ENCODE peak calls at places on chromosomes 2 and 18, in six cellular contexts. One of them, this sample, is unnamed.

GRCh38 chr2:37449686-37450392 is 105.4 kb downstream of the QPCT start:
- DNase-seq in effector memory CD4-positive, alpha-beta T cell: no peak
- DNase-seq in activated CD4-positive, alpha-beta T cell treated with anti-CD3 and anti-CD28 coated beads for 48 hours: no peak
- DNase-seq in AG08395: no peak
- DNase-seq in cardiac muscle cell: no peak
- DNase-seq in GOT3: no peak
- DNase-seq in this sample: no peak

GRCh38 chr18:36662000-36662399 is 166.8 kb downstream of the TPGS2 start:
- DNase-seq in effector memory CD4-positive, alpha-beta T cell: no peak
- DNase-seq in activated CD4-positive, alpha-beta T cell treated with anti-CD3 and anti-CD28 coated beads for 48 hours: no peak
- DNase-seq in AG08395: peak
- DNase-seq in cardiac muscle cell: no peak
- DNase-seq in GOT3: no peak
- DNase-seq in this sample: no peak

GRCh38 chr2:12213222-12213621 is 466.8 kb downstream of the LPIN1 start:
- DNase-seq in effector memory CD4-positive, alpha-beta T cell: no peak
- DNase-seq in activated CD4-positive, alpha-beta T cell treated with anti-CD3 and anti-CD28 coated beads for 48 hours: no peak
- DNase-seq in AG08395: no peak
- DNase-seq in cardiac muscle cell: no peak
- DNase-seq in GOT3: no peak
- DNase-seq in this sample: no peak

GRCh38 chr2:180657054-180657453 is 323.4 kb upstream of the UBE2E3 start:
- DNase-seq in effector memory CD4-positive, alpha-beta T cell: no peak
- DNase-seq in activated CD4-positive, alpha-beta T cell treated with anti-CD3 and anti-CD28 coated beads for 48 hours: no peak
- DNase-seq in AG08395: no peak
- DNase-seq in cardiac muscle cell: peak
- DNase-seq in GOT3: no peak
- DNase-seq in this sample: no peak

GRCh38 chr2:55010149-55010591 is 40.1 kb downstream of the RTN4 start:
- DNase-seq in effector memory CD4-positive, alpha-beta T cell: peak
- DNase-seq in activated CD4-positive, alpha-beta T cell treated with anti-CD3 and anti-CD28 coated beads for 48 hours: peak
- DNase-seq in AG08395: peak
- DNase-seq in cardiac muscle cell: no peak
- DNase-seq in GOT3: no peak
- DNase-seq in this sample: peak

GRCh38 chr18:31731628-31732027 is 29.1 kb downstream of the SLC25A52 start:
- DNase-seq in effector memory CD4-positive, alpha-beta T cell: no peak
- DNase-seq in activated CD4-positive, alpha-beta T cell treated with anti-CD3 and anti-CD28 coated beads for 48 hours: no peak
- DNase-seq in AG08395: no peak
- DNase-seq in cardiac muscle cell: peak
- DNase-seq in GOT3: no peak
- DNase-seq in this sample: no peak

GRCh38 chr2:215911686-215912085 is 101.7 kb downstream of the MREG start:
- DNase-seq in effector memory CD4-positive, alpha-beta T cell: no peak
- DNase-seq in activated CD4-positive, alpha-beta T cell treated with anti-CD3 and anti-CD28 coated beads for 48 hours: no peak
- DNase-seq in AG08395: no peak
- DNase-seq in cardiac muscle cell: no peak
- DNase-seq in GOT3: no peak
- DNase-seq in this sample: no peak

GRCh38 chr18:2337552-2338141 is 233.7 kb downstream of the METTL4 start:
- DNase-seq in effector memory CD4-positive, alpha-beta T cell: no peak
- DNase-seq in activated CD4-positive, alpha-beta T cell treated with anti-CD3 and anti-CD28 coated beads for 48 hours: peak
- DNase-seq in AG08395: peak
- DNase-seq in cardiac muscle cell: no peak
- DNase-seq in GOT3: no peak
- DNase-seq in this sample: no peak

GRCh38 chr18:23357992-23358594 is 95.0 kb upstream of the RIOK3 start:
- DNase-seq in effector memory CD4-positive, alpha-beta T cell: no peak
- DNase-seq in activated CD4-positive, alpha-beta T cell treated with anti-CD3 and anti-CD28 coated beads for 48 hours: no peak
- DNase-seq in AG08395: no peak
- DNase-seq in cardiac muscle cell: no peak
- DNase-seq in GOT3: no peak
- DNase-seq in this sample: no peak

GRCh38 chr2:134843968-134844367 is 5.6 kb downstream of the ACMSD start:
- DNase-seq in effector memory CD4-positive, alpha-beta T cell: no peak
- DNase-seq in activated CD4-positive, alpha-beta T cell treated with anti-CD3 and anti-CD28 coated beads for 48 hours: no peak
- DNase-seq in AG08395: no peak
- DNase-seq in cardiac muscle cell: no peak
- DNase-seq in GOT3: no peak
- DNase-seq in this sample: no peak

GRCh38 chr2:3620834-3621233 is 25.9 kb downstream of the COLEC11 start:
- DNase-seq in effector memory CD4-positive, alpha-beta T cell: no peak
- DNase-seq in activated CD4-positive, alpha-beta T cell treated with anti-CD3 and anti-CD28 coated beads for 48 hours: no peak
- DNase-seq in AG08395: no peak
- DNase-seq in cardiac muscle cell: no peak
- DNase-seq in GOT3: no peak
- DNase-seq in this sample: no peak

GRCh38 chr2:15927546-15928218 is 12.7 kb upstream of the MYCN start:
- DNase-seq in effector memory CD4-positive, alpha-beta T cell: no peak
- DNase-seq in activated CD4-positive, alpha-beta T cell treated with anti-CD3 and anti-CD28 coated beads for 48 hours: no peak
- DNase-seq in AG08395: no peak
- DNase-seq in cardiac muscle cell: no peak
- DNase-seq in GOT3: no peak
- DNase-seq in this sample: no peak

GRCh38 chr18:32576296-32576916 is 105.7 kb upstream of the GAREM1 start:
- DNase-seq in effector memory CD4-positive, alpha-beta T cell: no peak
- DNase-seq in activated CD4-positive, alpha-beta T cell treated with anti-CD3 and anti-CD28 coated beads for 48 hours: no peak
- DNase-seq in AG08395: no peak
- DNase-seq in cardiac muscle cell: peak
- DNase-seq in GOT3: no peak
- DNase-seq in this sample: no peak

GRCh38 chr2:140454717-140455116 is 1674.5 kb upstream of the NXPH2 start:
- DNase-seq in effector memory CD4-positive, alpha-beta T cell: no peak
- DNase-seq in activated CD4-positive, alpha-beta T cell treated with anti-CD3 and anti-CD28 coated beads for 48 hours: no peak
- DNase-seq in AG08395: peak
- DNase-seq in cardiac muscle cell: no peak
- DNase-seq in GOT3: no peak
- DNase-seq in this sample: no peak

GRCh38 chr2:176111891-176112374 is 4.6 kb upstream of the HOXD10 start:
- DNase-seq in effector memory CD4-positive, alpha-beta T cell: no peak
- DNase-seq in activated CD4-positive, alpha-beta T cell treated with anti-CD3 and anti-CD28 coated beads for 48 hours: no peak
- DNase-seq in AG08395: no peak
- DNase-seq in cardiac muscle cell: no peak
- DNase-seq in GOT3: no peak
- DNase-seq in this sample: no peak

GRCh38 chr18:57754577-57755330 is 48.4 kb downstream of the ATP8B1 start:
- DNase-seq in effector memory CD4-positive, alpha-beta T cell: no peak
- DNase-seq in activated CD4-positive, alpha-beta T cell treated with anti-CD3 and anti-CD28 coated beads for 48 hours: no peak
- DNase-seq in AG08395: no peak
- DNase-seq in cardiac muscle cell: no peak
- DNase-seq in GOT3: no peak
- DNase-seq in this sample: no peak

GRCh38 chr2:8243748-8244147 is 438.1 kb upstream of the ID2 start:
- DNase-seq in effector memory CD4-positive, alpha-beta T cell: no peak
- DNase-seq in activated CD4-positive, alpha-beta T cell treated with anti-CD3 and anti-CD28 coated beads for 48 hours: no peak
- DNase-seq in AG08395: no peak
- DNase-seq in cardiac muscle cell: no peak
- DNase-seq in GOT3: no peak
- DNase-seq in this sample: no peak

GRCh38 chr18:32446780-32447179 is 23.9 kb downstream of the GAREM1 start:
- DNase-seq in effector memory CD4-positive, alpha-beta T cell: no peak
- DNase-seq in activated CD4-positive, alpha-beta T cell treated with anti-CD3 and anti-CD28 coated beads for 48 hours: no peak
- DNase-seq in AG08395: no peak
- DNase-seq in cardiac muscle cell: no peak
- DNase-seq in GOT3: no peak
- DNase-seq in this sample: no peak

GRCh38 chr2:172101008-172101706 is 1.5 kb downstream of the DLX2 start:
- DNase-seq in effector memory CD4-positive, alpha-beta T cell: no peak
- DNase-seq in activated CD4-positive, alpha-beta T cell treated with anti-CD3 and anti-CD28 coated beads for 48 hours: peak
- DNase-seq in AG08395: no peak
- DNase-seq in cardiac muscle cell: no peak
- DNase-seq in GOT3: no peak
- DNase-seq in this sample: no peak

GRCh38 chr2:227192491-227192890 is 28.1 kb downstream of the COL4A3 start:
- DNase-seq in effector memory CD4-positive, alpha-beta T cell: no peak
- DNase-seq in activated CD4-positive, alpha-beta T cell treated with anti-CD3 and anti-CD28 coated beads for 48 hours: no peak
- DNase-seq in AG08395: no peak
- DNase-seq in cardiac muscle cell: no peak
- DNase-seq in GOT3: no peak
- DNase-seq in this sample: no peak

GRCh38 chr18:46439037-46439436 is 218.0 kb downstream of the LOXHD1 start:
- DNase-seq in effector memory CD4-positive, alpha-beta T cell: no peak
- DNase-seq in activated CD4-positive, alpha-beta T cell treated with anti-CD3 and anti-CD28 coated beads for 48 hours: no peak
- DNase-seq in AG08395: no peak
- DNase-seq in cardiac muscle cell: no peak
- DNase-seq in GOT3: no peak
- DNase-seq in this sample: no peak

GRCh38 chr18:22412502-22412901 is 5.2 kb downstream of the CTAGE1 start:
- DNase-seq in effector memory CD4-positive, alpha-beta T cell: no peak
- DNase-seq in activated CD4-positive, alpha-beta T cell treated with anti-CD3 and anti-CD28 coated beads for 48 hours: no peak
- DNase-seq in AG08395: peak
- DNase-seq in cardiac muscle cell: no peak
- DNase-seq in GOT3: no peak
- DNase-seq in this sample: no peak

GRCh38 chr2:167964650-167965404 is 282.6 kb downstream of the STK39 start:
- DNase-seq in effector memory CD4-positive, alpha-beta T cell: no peak
- DNase-seq in activated CD4-positive, alpha-beta T cell treated with anti-CD3 and anti-CD28 coated beads for 48 hours: no peak
- DNase-seq in AG08395: no peak
- DNase-seq in cardiac muscle cell: peak
- DNase-seq in GOT3: no peak
- DNase-seq in this sample: no peak

GRCh38 chr18:67305466-67305865 is 211.1 kb downstream of the DSEL start:
- DNase-seq in effector memory CD4-positive, alpha-beta T cell: no peak
- DNase-seq in activated CD4-positive, alpha-beta T cell treated with anti-CD3 and anti-CD28 coated beads for 48 hours: no peak
- DNase-seq in AG08395: no peak
- DNase-seq in cardiac muscle cell: no peak
- DNase-seq in GOT3: no peak
- DNase-seq in this sample: no peak

GRCh38 chr2:179313057-179313456 is 48.4 kb upstream of the SESTD1 start:
- DNase-seq in effector memory CD4-positive, alpha-beta T cell: no peak
- DNase-seq in activated CD4-positive, alpha-beta T cell treated with anti-CD3 and anti-CD28 coated beads for 48 hours: no peak
- DNase-seq in AG08395: no peak
- DNase-seq in cardiac muscle cell: no peak
- DNase-seq in GOT3: no peak
- DNase-seq in this sample: no peak

GRCh38 chr18:31931163-31931885 is 11.6 kb downstream of the TRAPPC8 start:
- DNase-seq in effector memory CD4-positive, alpha-beta T cell: no peak
- DNase-seq in activated CD4-positive, alpha-beta T cell treated with anti-CD3 and anti-CD28 coated beads for 48 hours: no peak
- DNase-seq in AG08395: no peak
- DNase-seq in cardiac muscle cell: no peak
- DNase-seq in GOT3: no peak
- DNase-seq in this sample: no peak

This sample was measured in AG09319.